ENCODE peak calls at places on chromosome 7, in ten cellular contexts. P is ovary, O is A549, T is sigmoid colon, B is tibial nerve, J is SK-N-SH, I is HepG2, A is stomach, G is esophagus muscularis mucosa, Q is H1. X is an unnamed sample. For H3K4me1, the result is how much of the 10 kb centered on the place peaks cover.

GRCh38 chr7:38893061-38893460 is 15.9 kb downstream of the VPS41 start:
- DNase-seq in Q (no peak), A (peak), P (no peak), T (no peak), J (no peak), O (no peak), I (no peak), G (no peak), B (no peak), X (no peak)

GRCh38 chr7:148436571-148436970 is 154.0 kb upstream of the C7orf33 start:
- DNase-seq in O (no peak), I (peak), P (no peak), G (no peak), A (no peak), Q (no peak), B (no peak), T (no peak), J (no peak), X (no peak)

GRCh38 chr7:151726875-151727578 is 149.9 kb downstream of the PRKAG2 start:
- DNase-seq in G (no peak), B (no peak), T (no peak), Q (no peak), I (no peak), O (no peak), A (no peak), J (peak), P (no peak), X (no peak)

GRCh38 chr7:50659329-50659965 is 94.2 kb upstream of the DDC start:
- DNase-seq in P (no peak), B (no peak), A (no peak), G (no peak), J (no peak), Q (peak), O (no peak), T (no peak), I (no peak), X (no peak)

GRCh38 chr7:92765725-92766124 is 70.6 kb downstream of the CDK6 start:
- DNase-seq in G (no peak), O (no peak), P (no peak), T (no peak), A (no peak), Q (no peak), B (no peak), J (no peak), I (no peak), X (no peak)

GRCh38 chr7:116610210-116610609 is 61.8 kb upstream of the MET start:
- DNase-seq in T (no peak), O (no peak), G (no peak), A (no peak), P (no peak), Q (no peak), J (no peak), B (no peak), I (no peak), X (no peak)

GRCh38 chr7:924541-925231 is 29.8 kb downstream of the ADAP1 start:
- DNase-seq in P (peak), J (no peak), Q (no peak), B (peak), I (no peak), G (no peak), O (no peak), A (peak), T (peak), X (peak)

GRCh38 chr7:43872401-43873165 is 3.3 kb upstream of the MRPS24 start:
- DNase-seq in Q (peak), A (no peak), G (no peak), O (no peak), P (no peak), J (peak), I (no peak), B (no peak), T (peak), X (peak)

GRCh38 chr7:76220185-76221057 is 18.7 kb downstream of the SRRM3 start:
- DNase-seq in Q (peak), B (no peak), O (no peak), A (no peak), T (no peak), I (peak), P (no peak), G (no peak), J (peak), X (no peak)

GRCh38 chr7:26440253-26440992 is 148.8 kb downstream of the SNX10 start:
- DNase-seq in O (no peak), I (no peak), T (no peak), J (no peak), G (no peak), B (no peak), P (no peak), Q (no peak), A (no peak), X (no peak)

GRCh38 chr7:155002411-155003214 is at the start of gene PAXIP1:
- DNase-seq in J (peak), O (peak), T (peak), B (no peak), G (no peak), A (peak), Q (peak), P (peak), I (peak), X (peak)

GRCh38 chr7:3683886-3684539 is 383.0 kb downstream of the SDK1 start:
- DNase-seq in I (peak), A (no peak), T (no peak), J (no peak), Q (no peak), B (no peak), O (no peak), P (no peak), G (no peak), X (peak)

GRCh38 chr7:134669845-134670373 is 23.3 kb downstream of the BPGM start:
- DNase-seq in T (no peak), P (no peak), Q (no peak), B (no peak), I (no peak), A (peak), J (peak), G (no peak), O (peak), X (peak)

GRCh38 chr7:112400141-112400540 is 50.1 kb upstream of the IFRD1 start:
- DNase-seq in T (no peak), B (no peak), P (no peak), O (no peak), I (no peak), A (no peak), Q (no peak), G (no peak), J (no peak), X (no peak)

GRCh38 chr7:1981878-1982230 is 250.9 kb downstream of the MAD1L1 start:
- DNase-seq in A (no peak), B (no peak), O (no peak), G (no peak), J (no peak), Q (no peak), I (no peak), P (no peak), T (no peak), X (no peak)

GRCh38 chr7:34759477-34760125 is 101.6 kb downstream of the NPSR1 start:
- DNase-seq in P (no peak), A (no peak), T (no peak), I (peak), B (no peak), O (peak), Q (no peak), J (peak), G (no peak), X (no peak)

GRCh38 chr7:73446716-73447115 is 13.1 kb downstream of the FZD9 start:
- DNase-seq in A (no peak), J (no peak), B (no peak), O (no peak), Q (no peak), T (no peak), I (no peak), G (no peak), P (no peak), X (no peak)

GRCh38 chr7:26398436-26399308 is 107.0 kb downstream of the SNX10 start:
- DNase-seq in G (no peak), A (peak), T (peak), Q (peak), J (peak), I (no peak), P (peak), B (peak), O (peak), X (peak)

GRCh38 chr7:69285856-69286255 is 312.4 kb upstream of the AUTS2 start:
- DNase-seq in J (no peak), A (no peak), Q (no peak), P (no peak), B (no peak), G (no peak), T (no peak), I (no peak), O (no peak), X (no peak)

GRCh38 chr7:16062269-16062668 is 359.1 kb downstream of the CRPPA start:
- DNase-seq in G (no peak), O (no peak), Q (no peak), I (no peak), J (no peak), T (no peak), P (no peak), A (no peak), B (no peak), X (no peak)

GRCh38 chr7:158672975-158673374 is 31.6 kb downstream of the NCAPG2 start:
- DNase-seq in B (no peak), Q (no peak), A (no peak), I (no peak), G (no peak), O (no peak), J (no peak), T (no peak), P (no peak), X (no peak)

GRCh38 chr7:18655969-18656761 is 160.6 kb downstream of the HDAC9 start:
- DNase-seq in P (no peak), I (no peak), G (no peak), B (no peak), T (no peak), A (no peak), Q (no peak), J (no peak), O (no peak), X (no peak)

GRCh38 chr7:128164061-128164954 is 76.8 kb upstream of the LEP start:
- DNase-seq in P (no peak), O (peak), T (no peak), J (no peak), G (no peak), I (no peak), Q (no peak), A (no peak), B (no peak), X (no peak)

GRCh38 chr7:81299272-81299671 is 380.4 kb upstream of the SEMA3C start:
- DNase-seq in O (peak), Q (no peak), G (no peak), I (no peak), T (no peak), P (no peak), B (no peak), A (no peak), J (no peak), X (no peak)
- TF ChIP-seq EP300 in O (no peak), Q (no peak), G (no peak), I (no peak), T (no peak), P (no peak), B (peak), A (no peak), J (peak), X (no peak)

GRCh38 chr7:96311967-96312366 is 9.9 kb downstream of the SLC25A13 start:
- DNase-seq in J (no peak), B (no peak), P (no peak), G (no peak), O (no peak), T (peak), A (peak), I (peak), Q (no peak), X (no peak)
- H3K4me1 ChIP-seq in J (under half), B (under half), P (under half), G (half or more), O (under half), T (under half), A (under half), I (half or more), Q (under half), X (under half)

GRCh38 chr7:105019269-105019668 is 5.3 kb downstream of the KMT2E start:
- DNase-seq in I (no peak), B (no peak), T (no peak), P (no peak), A (no peak), G (no peak), O (no peak), J (no peak), Q (no peak), X (no peak)
- H3K27ac ChIP-seq in I (no peak), B (no peak), T (no peak), P (no peak), A (no peak), G (peak), O (no peak), J (no peak), Q (no peak), X (peak)

DNA sequence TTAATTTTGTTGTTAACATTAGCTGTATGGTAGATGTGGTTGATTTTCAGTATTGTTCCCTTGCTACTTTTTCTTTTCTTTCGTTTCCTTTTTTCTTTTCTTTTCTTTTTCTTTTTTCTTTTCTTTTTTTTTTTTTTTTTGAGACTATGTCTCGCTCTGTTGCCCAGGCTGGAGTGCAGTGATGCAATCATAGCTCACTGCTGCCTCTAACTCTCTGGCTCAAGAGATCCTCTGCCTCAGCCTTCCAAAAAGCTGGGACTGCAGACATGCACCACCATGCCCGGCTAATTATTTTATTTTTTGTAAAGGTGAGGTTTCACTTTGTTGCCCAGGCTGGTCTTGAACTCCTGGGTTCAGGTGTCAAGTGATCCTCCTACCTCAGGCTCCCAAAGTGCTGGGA is 14.4 kb downstream of the SLC26A3 start:
- DNase-seq in I (no peak), T (no peak), G (no peak), J (no peak), A (no peak), P (no peak), Q (no peak), B (no peak), O (no peak), X (no peak)
- TF ChIP-seq EP300 in I (no peak), T (no peak), G (no peak), J (no peak), A (no peak), P (no peak), Q (no peak), B (no peak), O (no peak), X (no peak)

DNA sequence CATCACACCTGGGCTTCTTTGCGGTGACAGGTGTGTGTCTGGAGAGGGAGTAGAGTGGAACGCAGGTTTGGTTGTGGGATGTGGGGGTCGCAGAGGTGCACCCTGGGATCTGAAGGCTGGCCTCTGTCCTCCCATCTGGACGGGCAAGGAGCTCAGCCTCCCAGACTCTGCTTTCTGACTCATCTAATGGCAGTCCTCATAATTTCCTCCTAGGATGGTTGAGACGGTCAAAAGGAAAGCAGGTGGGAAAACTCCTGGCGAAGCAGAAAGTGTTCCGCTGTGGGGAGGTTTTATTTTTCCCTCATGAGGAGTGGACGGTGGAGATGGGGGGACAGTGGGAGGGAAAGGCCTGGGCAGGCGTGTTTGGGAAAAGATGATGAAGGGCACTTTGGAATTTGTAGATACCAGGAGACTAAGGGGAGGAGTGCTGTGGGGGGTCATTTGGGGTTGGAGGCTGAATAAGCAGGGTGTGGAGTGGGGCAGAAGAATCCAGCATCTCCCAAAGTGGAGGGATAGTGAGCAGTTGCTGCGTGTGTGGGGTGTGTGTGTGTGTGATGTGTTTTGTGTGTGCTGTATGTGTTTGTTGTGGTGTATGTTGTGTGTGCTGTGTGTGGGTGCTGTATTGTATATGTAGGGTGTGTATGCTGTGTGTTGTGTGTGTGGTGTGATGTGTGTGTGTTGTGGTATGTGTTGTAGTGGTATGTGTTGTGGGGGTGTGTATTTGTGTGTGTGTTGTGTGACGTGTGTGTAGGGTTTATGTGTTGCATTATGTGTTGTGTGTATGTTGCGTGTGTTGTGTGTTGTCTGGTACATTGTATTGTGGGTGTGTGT is 97.2 kb upstream of the PODXL start:
- DNase-seq in J (peak), B (no peak), Q (no peak), G (no peak), T (no peak), A (no peak), I (no peak), P (peak), O (peak), X (no peak)
- H3K4me1 ChIP-seq in J (under half), B (under half), Q (under half), G (under half), T (under half), A (under half), I (under half), P (under half), O (under half), X (under half)

GRCh38 chr7:120856198-120856597 is 1.7 kb downstream of the TSPAN12 start:
- DNase-seq in J (no peak), G (no peak), Q (no peak), T (no peak), I (no peak), A (no peak), P (no peak), O (no peak), B (no peak), X (no peak)
- H3K27ac ChIP-seq in J (no peak), G (no peak), Q (no peak), T (peak), I (no peak), A (no peak), P (no peak), O (no peak), B (no peak), X (peak)

X was measured in transverse colon.